ENCODE peak calls at places on chromosomes 2 and 18, in ten cellular contexts. S is mesendoderm; R is CD8-positive, alpha-beta memory T cell; K is ovary; Q is upper lobe of right lung; A is CD8-positive, alpha-beta T cell; P is GM23248; V is fibroblast of lung; M is colonic mucosa; D is hepatocyte. Z is an unnamed sample. For H3K36me3 and H3K4me1, the result is how much of the 10 kb centered on the place peaks cover.

GRCh38 chr2:211879323-211879722 is 659.3 kb downstream of the ERBB4 start:
- DNase-seq in S (peak), R (no peak), K (no peak), Q (no peak), A (no peak), P (no peak), V (peak), M (no peak), D (no peak), Z (no peak)

GRCh38 chr2:157269922-157270321 is 12.4 kb downstream of the GALNT5 start:
- DNase-seq in S (no peak), R (no peak), K (no peak), Q (no peak), A (no peak), P (no peak), V (no peak), M (no peak), D (no peak), Z (no peak)

GRCh38 chr2:200300650-200301314 is 5.7 kb upstream of the SPATS2L start:
- DNase-seq in S (peak), R (no peak), K (no peak), Q (no peak), A (no peak), P (peak), V (peak), M (no peak), D (peak), Z (no peak)

GRCh38 chr2:36811071-36811470 is 114.6 kb downstream of the VIT start:
- DNase-seq in S (no peak), R (no peak), K (no peak), Q (no peak), A (no peak), P (no peak), V (no peak), M (no peak), D (no peak), Z (no peak)

GRCh38 chr2:239693330-239693729 is 292.5 kb upstream of the HDAC4 start:
- DNase-seq in S (no peak), R (no peak), K (no peak), Q (no peak), A (no peak), P (no peak), V (no peak), M (peak), D (no peak), Z (no peak)

GRCh38 chr2:88615822-88616221 is 11.4 kb downstream of the EIF2AK3 start:
- DNase-seq in S (no peak), R (no peak), K (no peak), Q (no peak), A (no peak), P (no peak), V (no peak), M (no peak), D (no peak), Z (no peak)

GRCh38 chr2:20221939-20222768 is 2.8 kb downstream of the SDC1 start:
- DNase-seq in S (no peak), R (no peak), K (no peak), Q (peak), A (no peak), P (no peak), V (no peak), M (no peak), D (no peak), Z (no peak)

GRCh38 chr2:39860538-39860937 is 81.5 kb upstream of the THUMPD2 start:
- DNase-seq in S (no peak), R (no peak), K (no peak), Q (no peak), A (no peak), P (no peak), V (no peak), M (no peak), D (no peak), Z (no peak)

GRCh38 chr18:70154591-70155194 is 50.8 kb downstream of the RTTN start:
- DNase-seq in S (peak), R (no peak), K (no peak), Q (no peak), A (no peak), P (peak), V (peak), M (no peak), D (no peak), Z (no peak)

GRCh38 chr2:240986787-240987411 is 11.5 kb upstream of the SNED1 start:
- DNase-seq in S (no peak), R (no peak), K (peak), Q (peak), A (no peak), P (peak), V (peak), M (no peak), D (peak), Z (peak)

GRCh38 chr2:360124-360523 is 72.2 kb upstream of the ALKAL2 start:
- DNase-seq in S (no peak), R (no peak), K (no peak), Q (no peak), A (no peak), P (no peak), V (no peak), M (no peak), D (no peak), Z (no peak)

GRCh38 chr2:102686479-102687439 is 67.4 kb downstream of the SLC9A2 start:
- DNase-seq in S (no peak), R (no peak), K (no peak), Q (no peak), A (no peak), P (no peak), V (no peak), M (no peak), D (no peak), Z (no peak)

GRCh38 chr2:15943378-15943851 is 3.1 kb downstream of the MYCN start:
- DNase-seq in S (peak), R (no peak), K (peak), Q (no peak), A (no peak), P (no peak), V (no peak), M (peak), D (peak), Z (no peak)

GRCh38 chr2:104685591-104685990 is 168.3 kb upstream of the POU3F3 start:
- DNase-seq in S (no peak), R (no peak), K (no peak), Q (no peak), A (no peak), P (no peak), V (no peak), M (no peak), D (no peak), Z (no peak)

GRCh38 chr2:45406626-45407025 is 204.4 kb downstream of the SRBD1 start:
- DNase-seq in S (no peak), R (no peak), K (no peak), Q (no peak), A (no peak), P (no peak), V (peak), M (no peak), D (no peak), Z (no peak)

GRCh38 chr2:68993660-68994059 is 19.2 kb downstream of the GKN1 start:
- DNase-seq in S (no peak), R (no peak), K (no peak), Q (no peak), A (no peak), P (no peak), V (no peak), M (no peak), D (no peak), Z (no peak)

GRCh38 chr2:166411473-166412230 is 35.9 kb upstream of the SCN9A start:
- DNase-seq in S (peak), R (no peak), K (no peak), Q (no peak), A (no peak), P (peak), V (peak), M (no peak), D (no peak), Z (no peak)

GRCh38 chr18:67514901-67515540 is 1.5 kb downstream of the DSEL start:
- DNase-seq in S (no peak), R (no peak), K (no peak), Q (no peak), A (no peak), P (peak), V (peak), M (no peak), D (no peak), Z (no peak)

GRCh38 chr2:237140689-237141285 is 55.1 kb downstream of the COPS8 start:
- DNase-seq in S (no peak), R (no peak), K (no peak), Q (no peak), A (no peak), P (no peak), V (no peak), M (no peak), D (no peak), Z (no peak)

GRCh38 chr2:158664987-158665386 is 130.1 kb upstream of the DAPL1 start:
- DNase-seq in S (no peak), R (no peak), K (no peak), Q (no peak), A (no peak), P (peak), V (peak), M (no peak), D (no peak), Z (no peak)

GRCh38 chr18:79507546-79508480 is 112.1 kb downstream of the NFATC1 start:
- DNase-seq in S (no peak), R (no peak), K (peak), Q (peak), A (no peak), P (peak), V (peak), M (peak), D (peak), Z (peak)

GRCh38 chr2:24925815-24926214 is 5.8 kb upstream of the ADCY3 start:
- DNase-seq in S (no peak), R (no peak), K (no peak), Q (no peak), A (no peak), P (no peak), V (no peak), M (no peak), D (no peak), Z (no peak)

GRCh38 chr18:35456181-35456850 is 41.4 kb downstream of the INO80C start:
- DNase-seq in S (no peak), R (no peak), K (no peak), Q (no peak), A (no peak), P (no peak), V (peak), M (peak), D (no peak), Z (no peak)

GRCh38 chr2:53802617-53803115 is 15.8 kb downstream of the ERLEC1 start:
- DNase-seq in S (no peak), R (no peak), K (no peak), Q (no peak), A (no peak), P (no peak), V (no peak), M (no peak), D (no peak), Z (no peak)

GRCh38 chr18:50917021-50917420 is 38.1 kb downstream of the ME2 start:
- DNase-seq in S (no peak), R (no peak), K (no peak), Q (no peak), A (no peak), P (no peak), V (peak), M (no peak), D (no peak), Z (no peak)
- H3K36me3 ChIP-seq in S (under half), R (under half), K (under half), Q (under half), A (under half), P (under half), V (under half), M (under half), D (under half), Z (under half)

DNA sequence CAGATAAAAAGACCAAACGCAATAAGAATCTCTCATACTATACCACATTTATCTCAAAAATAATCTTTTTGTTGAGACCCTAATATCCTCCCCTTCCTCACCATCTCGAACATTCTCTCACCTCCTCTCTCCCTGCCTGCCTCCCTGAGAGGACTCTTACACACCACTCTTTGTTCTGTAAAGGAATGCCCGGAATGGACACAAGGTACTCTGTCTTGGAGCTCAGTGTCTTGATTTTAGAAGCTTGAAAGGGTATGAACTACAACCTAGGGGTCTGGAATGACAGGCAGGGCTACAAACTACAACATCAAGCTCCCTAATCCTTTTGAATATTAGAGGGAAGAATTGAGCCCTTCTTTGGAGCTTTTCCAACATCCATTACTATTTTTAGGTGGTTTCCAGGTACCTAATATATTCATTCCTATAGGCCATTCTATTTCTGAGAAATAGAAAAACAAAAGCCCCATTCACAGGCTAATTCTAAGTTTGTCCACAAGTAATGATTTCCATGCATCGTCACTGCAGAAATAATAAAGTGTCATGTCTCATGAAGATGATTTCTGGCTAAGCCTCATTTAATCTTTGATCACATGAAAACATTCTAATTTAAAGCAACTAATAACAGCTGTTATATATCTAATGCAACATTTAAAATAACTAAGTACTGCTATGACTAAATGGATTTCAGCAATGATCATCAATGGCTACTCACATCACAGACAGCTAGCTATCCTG is 60.6 kb downstream of the LRP2 start:
- DNase-seq in S (no peak), R (no peak), K (no peak), Q (no peak), A (no peak), P (no peak), V (no peak), M (no peak), D (no peak), Z (no peak)
- H3K4me1 ChIP-seq in S (under half), R (under half), K (under half), Q (under half), A (under half), P (under half), V (under half), M (under half), D (under half), Z (under half)

DNA sequence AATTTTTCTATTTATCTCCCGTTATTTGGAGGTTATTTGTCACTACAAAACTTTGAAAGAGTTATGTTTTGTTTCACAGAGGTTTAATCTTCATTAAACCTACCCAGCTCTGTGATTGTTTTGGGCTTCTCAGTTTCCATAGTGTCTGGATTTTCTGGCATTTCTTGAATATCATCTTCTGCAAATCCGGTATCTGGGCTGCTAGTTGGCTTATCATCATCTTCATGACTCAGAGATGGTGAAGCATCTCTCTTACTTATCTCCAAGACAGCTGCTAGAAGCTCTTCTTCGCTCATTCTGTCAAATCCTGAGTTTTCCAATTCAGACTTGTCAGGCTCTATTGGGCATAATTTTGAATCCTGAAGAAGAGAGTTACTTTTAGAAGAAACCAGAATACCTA is 55.6 kb downstream of the VIL1 start:
- DNase-seq in S (no peak), R (no peak), K (no peak), Q (no peak), A (no peak), P (no peak), V (no peak), M (no peak), D (peak), Z (no peak)
- H3K36me3 ChIP-seq in S (under half), R (under half), K (under half), Q (under half), A (under half), P (under half), V (under half), M (under half), D (under half), Z (under half)

GRCh38 chr2:120226296-120226695 is 3.1 kb upstream of the TMEM185B start:
- DNase-seq in S (no peak), R (no peak), K (peak), Q (peak), A (no peak), P (no peak), V (no peak), M (no peak), D (no peak), Z (no peak)

GRCh38 chr2:120225549-120226065 is 2.4 kb upstream of the TMEM185B start:
- DNase-seq in S (no peak), R (no peak), K (peak), Q (peak), A (no peak), P (no peak), V (no peak), M (no peak), D (no peak), Z (no peak)

GRCh38 chr2:120224256-120224655 is 1.1 kb upstream of the TMEM185B start:
- DNase-seq in S (no peak), R (no peak), K (peak), Q (peak), A (no peak), P (no peak), V (no peak), M (no peak), D (no peak), Z (no peak)

GRCh38 chr2:120223034-120223912 is at the start of gene TMEM185B:
- DNase-seq in S (peak), R (peak), K (peak), Q (peak), A (peak), P (peak), V (peak), M (peak), D (peak), Z (peak)

GRCh38 chr2:120224735-120225548 is 1.7 kb upstream of the TMEM185B start:
- DNase-seq in S (no peak), R (no peak), K (peak), Q (peak), A (no peak), P (no peak), V (no peak), M (peak), D (no peak), Z (no peak)
- H3K4me1 ChIP-seq in S (under half), R (under half), K (under half), Q (under half), A (under half), P (under half), V (under half), M (under half), D (under half), Z (under half)

Z was measured in body of pancreas.